ENCODE peak calls at places on chromosomes 4 and X, in nine cellular contexts. G is esophagus squamous epithelium, U is neural progenitor cell, N is GM12865, Q is heart left ventricle, C is dorsolateral prefrontal cortex, S is BJ, V is lower lobe of right lung, X is A549. Y is an unnamed sample.

GRCh38 chr4:137997496-137997895 is 244.7 kb downstream of the SLC7A11 start:
- DNase-seq in G (no peak), U (peak; percentile 48), N (no peak), Q (no peak), C (no peak), S (no peak), V (no peak), X (no peak), Y (no peak)

GRCh38 chr4:121827851-121828250 is 4.2 kb upstream of the CCNA2 start:
- DNase-seq in G (no peak), U (no peak), N (no peak), Q (no peak), C (no peak), S (no peak), V (no peak), X (peak; percentile 0), Y (peak; percentile 70)

GRCh38 chr4:128582319-128582948 is 227.1 kb upstream of the JADE1 start:
- DNase-seq in G (no peak), U (no peak), N (no peak), Q (no peak), C (no peak), S (no peak), V (no peak), X (no peak), Y (no peak)

GRCh38 chrX:53563324-53563723 is 123.2 kb downstream of the HUWE1 start:
- DNase-seq in G (no peak), U (no peak), N (no peak), Q (no peak), C (no peak), S (no peak), V (no peak), X (no peak), Y (no peak)

GRCh38 chr4:48642421-48643144 is 137.5 kb downstream of the FRYL start:
- DNase-seq in G (no peak), U (no peak), N (no peak), Q (no peak), C (no peak), S (no peak), V (no peak), X (no peak), Y (peak; percentile 67)

GRCh38 chr4:159983080-159983479 is 880.2 kb downstream of the RAPGEF2 start:
- DNase-seq in G (no peak), U (no peak), N (peak; percentile 41), Q (no peak), C (no peak), S (no peak), V (no peak), X (no peak), Y (no peak)

GRCh38 chr4:37951465-37952352 is 8.5 kb upstream of the PTTG2 start:
- DNase-seq in G (no peak), U (no peak), N (no peak), Q (no peak), C (no peak), S (no peak), V (no peak), X (no peak), Y (no peak)

GRCh38 chrX:49155243-49155899 is 7.2 kb upstream of the MAGIX start:
- DNase-seq in G (no peak), U (peak; percentile 87), N (peak; percentile 54), Q (no peak), C (no peak), S (no peak), V (no peak), X (peak; percentile 88), Y (peak; percentile 84)

GRCh38 chrX:140091276-140091886 is 126.1 kb upstream of the CXorf66 start:
- DNase-seq in G (no peak), U (peak; percentile 67), N (no peak), Q (no peak), C (peak; percentile 25), S (no peak), V (peak; percentile 45), X (peak; percentile 9), Y (no peak)

GRCh38 chr4:141195095-141195707 is 25.5 kb upstream of the ZNF330 start:
- DNase-seq in G (no peak), U (no peak), N (no peak), Q (no peak), C (no peak), S (no peak), V (no peak), X (no peak), Y (no peak)

GRCh38 chr4:84298023-84298718 is 200.9 kb downstream of the NKX6-1 start:
- DNase-seq in G (no peak), U (no peak), N (no peak), Q (no peak), C (no peak), S (no peak), V (no peak), X (no peak), Y (no peak)

GRCh38 chrX:1443496-1444075 is 9.1 kb downstream of the ASMTL start:
- DNase-seq in G (no peak), U (no peak), N (no peak), Q (peak; percentile 4), C (no peak), S (no peak), V (peak; percentile 33), X (no peak), Y (no peak)

GRCh38 chr4:25088342-25088952 is 57.7 kb upstream of the LGI2 start:
- DNase-seq in G (no peak), U (no peak), N (no peak), Q (peak; percentile 63), C (peak; percentile 63), S (no peak), V (no peak), X (no peak), Y (peak; percentile 6)

GRCh38 chr4:26248647-26249046 is 72.2 kb upstream of the RBPJ start:
- DNase-seq in G (no peak), U (no peak), N (no peak), Q (peak; percentile 34), C (no peak), S (no peak), V (no peak), X (no peak), Y (peak; percentile 93)

GRCh38 chr4:30718021-30718888 is 1.9 kb upstream of the PCDH7 start:
- DNase-seq in G (no peak), U (peak; percentile 76), N (no peak), Q (peak; percentile 39), C (peak; percentile 59), S (no peak), V (no peak), X (no peak), Y (peak; percentile 46)

GRCh38 chrX:112832481-112833095 is 8.0 kb downstream of the AMOT start:
- DNase-seq in G (no peak), U (no peak), N (no peak), Q (no peak), C (no peak), S (no peak), V (peak; percentile 65), X (no peak), Y (no peak)

GRCh38 chr4:15498356-15498755 is 28.7 kb downstream of the CC2D2A start:
- DNase-seq in G (no peak), U (no peak), N (no peak), Q (no peak), C (no peak), S (no peak), V (no peak), X (no peak), Y (no peak)

DNA sequence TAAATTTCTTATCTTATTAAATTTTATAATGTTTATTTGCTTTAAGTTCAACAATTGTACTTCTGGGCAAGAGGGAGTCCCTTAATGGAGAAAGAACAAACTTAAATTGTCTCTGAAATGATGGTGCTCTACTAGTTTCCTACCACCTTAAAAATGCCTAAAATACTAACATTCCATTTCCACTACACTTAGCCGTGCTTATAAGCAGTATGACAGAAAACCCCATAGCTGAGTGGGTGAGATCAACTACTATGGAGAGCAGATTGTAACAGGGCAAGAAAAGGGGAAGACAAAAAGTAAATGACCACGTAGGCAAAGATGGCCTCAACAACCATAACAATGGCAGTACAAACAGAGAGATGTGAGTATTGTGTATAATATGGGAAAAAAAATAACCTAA is 35.0 kb downstream of the RFC1 start:
- DNase-seq in G (no peak), U (no peak), N (no peak), Q (no peak), C (no peak), S (no peak), V (no peak), X (no peak), Y (peak; percentile 31)
- TF ChIP-seq CTCF in G (no peak), U (no peak), N (no peak), Q (no peak), C (no peak), S (no peak), V (no peak), X (no peak), Y (no peak)

GRCh38 chrX:155329293-155329692 is 5.1 kb downstream of the CLIC2 start:
- DNase-seq in G (no peak), U (no peak), N (no peak), Q (no peak), C (no peak), S (no peak), V (no peak), X (no peak), Y (no peak)

GRCh38 chrX:155334486-155335316 is at the start of gene CLIC2:
- DNase-seq in G (no peak), U (no peak), N (peak; percentile 57), Q (peak; percentile 33), C (peak; percentile 4), S (no peak), V (peak; percentile 43), X (peak; percentile 3), Y (peak; percentile 64)

GRCh38 chrX:155330992-155331391 is 3.4 kb downstream of the CLIC2 start:
- DNase-seq in G (no peak), U (no peak), N (no peak), Q (no peak), C (no peak), S (no peak), V (no peak), X (no peak), Y (no peak)

GRCh38 chrX:155333701-155334100 is 713 bp downstream of the CLIC2 start:
- DNase-seq in G (no peak), U (no peak), N (no peak), Q (no peak), C (no peak), S (no peak), V (no peak), X (no peak), Y (no peak)
- H3K4me3 ChIP-seq in G (peak overlapping the region; percentile 57), U (no peak overlapping the region), N (peak overlapping the region; percentile 32), Q (peak overlapping the region; percentile 54), C (no peak overlapping the region), S (no peak overlapping the region), V (peak overlapping the region; percentile 54), X (no peak overlapping the region), Y (no peak overlapping the region)

DNA sequence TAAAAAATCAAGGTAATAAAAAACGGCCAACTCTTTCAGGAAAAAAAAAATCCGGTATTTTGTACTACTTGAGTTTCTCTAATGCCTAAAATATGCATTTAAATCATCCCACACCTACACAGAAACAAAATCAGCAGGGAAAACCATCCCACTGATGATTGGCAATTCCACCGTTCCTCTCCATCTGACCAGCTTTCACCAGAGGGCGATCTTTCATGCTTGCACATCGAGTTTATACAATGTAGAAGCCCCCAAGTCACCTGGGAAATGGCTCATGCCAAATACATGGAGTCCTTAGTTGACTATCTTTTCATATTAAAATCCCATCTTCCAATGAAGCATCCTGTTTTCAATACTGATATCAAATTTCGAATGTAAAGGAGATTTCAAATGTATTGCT is 69.2 kb downstream of the PTCHD1 start:
- DNase-seq in G (no peak), U (peak; percentile 18), N (no peak), Q (no peak), C (no peak), S (no peak), V (no peak), X (peak; percentile 7), Y (peak; percentile 5)
- TF ChIP-seq CTCF in G (no peak), U (peak; percentile 45), N (peak; percentile 3), Q (no peak), C (no peak), S (no peak), V (no peak), X (no peak), Y (peak; percentile 55)

GRCh38 chr4:39446842-39447573 is 11.7 kb downstream of the RPL9 start:
- DNase-seq in G (peak; percentile 16), U (peak; percentile 49), N (peak; percentile 91), Q (peak; percentile 43), C (peak; percentile 19), S (no peak), V (peak; percentile 81), X (no peak), Y (peak; percentile 79)
- H3K4me3 ChIP-seq in G (peak overlapping the region; percentile 64), U (peak overlapping the region; percentile 15), N (peak overlapping the region; percentile 16), Q (peak overlapping the region; percentile 50), C (peak overlapping the region; percentile 44), S (peak overlapping the region; percentile 32), V (peak overlapping the region; percentile 60), X (no peak overlapping the region), Y (peak overlapping the region; percentile 53)